ENCODE peak calls at places on chromosomes 16 and 17, in six cellular contexts. K, O, T, M, B and X are unnamed samples.

GRCh38 chr16:83912152-83912948 is 13.4 kb downstream of the MLYCD start:
- DNase-seq in T (no peak), M (no peak), K (no peak), O (no peak), B (no peak), X (no peak)

GRCh38 chr17:60372790-60373483 is 19.0 kb downstream of the USP32 start:
- DNase-seq in T (peak), K (peak), M (no peak), B (no peak), O (no peak), X (no peak)

GRCh38 chr16:10957771-10958486 is 13.6 kb downstream of the CLEC16A start:
- DNase-seq in T (peak), O (peak), K (peak), M (no peak), B (no peak), X (no peak)

GRCh38 chr16:23607740-23608139 is 11.6 kb upstream of the NDUFAB1 start:
- DNase-seq in M (no peak), O (no peak), K (peak), T (no peak), B (no peak), X (no peak)

GRCh38 chr16:80824623-80825364 is 20.4 kb upstream of the CDYL2 start:
- DNase-seq in B (no peak), O (peak), M (peak), K (peak), T (peak), X (no peak)

GRCh38 chr16:84647830-84648594 is at the start of gene KLHL36:
- DNase-seq in T (peak), K (no peak), O (peak), M (peak), B (no peak), X (no peak)

GRCh38 chr17:40646791-40647548 is 648 bp downstream of the SMARCE1 start:
- DNase-seq in B (no peak), M (no peak), O (peak), K (peak), T (peak), X (no peak)

GRCh38 chr17:55580596-55581133 is 69.4 kb upstream of the SMIM36 start:
- DNase-seq in K (no peak), M (no peak), O (no peak), T (no peak), B (no peak), X (no peak)

GRCh38 chr17:44307387-44308186 is 814 bp upstream of the RUNDC3A start:
- DNase-seq in O (peak), T (peak), M (no peak), B (no peak), K (no peak), X (peak)

GRCh38 chr17:45889579-45889978 is 4.8 kb upstream of the MAPT start:
- DNase-seq in T (no peak), B (no peak), O (no peak), K (no peak), M (no peak), X (peak)

GRCh38 chr16:11386791-11387546 is 41.7 kb downstream of the RMI2 start:
- DNase-seq in T (peak), M (peak), B (peak), K (no peak), O (no peak), X (peak)

GRCh38 chr17:3732171-3732570 is 8.5 kb downstream of the HASPIN start:
- DNase-seq in K (peak), T (peak), M (no peak), O (no peak), B (no peak), X (no peak)

GRCh38 chr17:2844386-2844785 is 48.1 kb downstream of the RAP1GAP2 start:
- DNase-seq in M (no peak), K (peak), T (peak), O (no peak), B (no peak), X (peak)

GRCh38 chr17:56000411-56000810 is 152.9 kb upstream of the ANKFN1 start:
- DNase-seq in T (no peak), K (no peak), B (no peak), M (no peak), O (no peak), X (no peak)

GRCh38 chr17:59038734-59039133 is 67.9 kb downstream of the TRIM37 start:
- DNase-seq in K (peak), T (peak), M (no peak), B (no peak), O (no peak), X (no peak)

GRCh38 chr17:79732246-79732645 is 1.5 kb downstream of the ENPP7 start:
- DNase-seq in B (no peak), O (no peak), M (no peak), T (no peak), K (no peak), X (no peak)

GRCh38 chr17:79789943-79790804 is 6.7 kb downstream of the CBX8 start:
- DNase-seq in T (no peak), M (no peak), O (no peak), B (no peak), K (no peak), X (peak)

GRCh38 chr16:57301126-57301817 is 16.8 kb upstream of the PLLP start:
- DNase-seq in K (no peak), T (peak), M (no peak), O (no peak), B (no peak), X (no peak)

GRCh38 chr16:10989494-10989893 is 45.1 kb downstream of the CLEC16A start:
- DNase-seq in O (no peak), M (no peak), T (no peak), K (no peak), B (no peak), X (no peak)

GRCh38 chr17:41367426-41368075 is 2.1 kb downstream of the KRT33B start:
- DNase-seq in T (peak), O (peak), B (no peak), K (peak), M (no peak), X (no peak)

GRCh38 chr17:16853661-16854320 is 118.1 kb downstream of the TNFRSF13B start:
- DNase-seq in B (no peak), K (no peak), O (peak), T (no peak), M (no peak), X (no peak)

GRCh38 chr16:2663553-2664521 is 18.5 kb upstream of the KCTD5 start:
- DNase-seq in B (no peak), K (no peak), O (no peak), M (no peak), T (peak), X (no peak)

GRCh38 chr16:87360862-87361610 is 22.5 kb downstream of the FBXO31 start:
- DNase-seq in O (no peak), T (no peak), K (no peak), M (no peak), B (no peak), X (no peak)
- H3K14ac ChIP-seq in O (no peak), T (no peak), K (no peak), M (no peak), B (no peak), X (no peak)

GRCh38 chr17:75460295-75460694 is 3.9 kb downstream of the TMEM94 start:
- DNase-seq in B (no peak), O (no peak), M (no peak), K (no peak), T (no peak), X (no peak)

GRCh38 chr17:75457047-75457654 is 716 bp downstream of the TMEM94 start:
- DNase-seq in B (no peak), O (no peak), K (peak), T (peak), M (no peak), X (peak)

GRCh38 chr17:75456417-75457046 is at the start of gene TMEM94:
- DNase-seq in T (peak), O (peak), B (peak), M (peak), K (peak), X (peak)

GRCh38 chr17:75459590-75460267 is 3.3 kb downstream of the TMEM94 start:
- DNase-seq in K (no peak), T (peak), O (peak), M (no peak), B (no peak), X (no peak)

DNA sequence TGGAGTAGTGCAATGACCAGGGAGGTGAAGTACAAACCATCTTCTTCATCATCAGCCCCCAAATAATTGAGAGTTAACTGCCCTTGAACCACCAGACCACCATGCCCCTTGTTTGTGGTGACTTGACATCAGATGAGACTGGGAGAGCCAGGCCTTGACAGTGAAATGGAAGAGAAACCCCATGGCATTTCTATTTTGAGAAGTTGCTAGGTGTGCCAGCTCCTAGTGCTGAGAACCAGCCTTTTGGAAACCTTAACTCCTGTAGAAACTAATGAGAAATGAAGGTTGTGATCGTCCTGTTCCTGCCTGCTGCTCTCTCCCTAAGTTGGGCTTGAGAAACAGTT is 2.8 kb downstream of the TMEM94 start:
- DNase-seq in T (no peak), B (no peak), K (no peak), O (no peak), M (no peak), X (no peak)
- H3K4me2 ChIP-seq in T (no peak), B (no peak), K (no peak), O (no peak), M (no peak), X (no peak)

GRCh38 chr16:31136287-31136662 is 748 bp upstream of the PRSS8 start:
- DNase-seq in O (no peak), B (no peak), K (no peak), M (no peak), T (no peak), X (no peak)

GRCh38 chr16:31142109-31143035 is 6.8 kb upstream of the PRSS8 start:
- DNase-seq in K (peak), M (peak), O (peak), B (peak), T (peak), X (peak)

GRCh38 chr16:31135535-31136286 is at the start of gene PRSS8:
- DNase-seq in K (no peak), M (no peak), B (no peak), O (peak), T (no peak), X (peak)

GRCh38 chr16:31141489-31142108 is 6.1 kb upstream of the PRSS8 start:
- DNase-seq in M (no peak), B (no peak), O (no peak), T (peak), K (peak), X (peak)

GRCh38 chr16:31138621-31139578 is 3.4 kb upstream of the PRSS8 start:
- DNase-seq in O (peak), B (no peak), K (peak), T (peak), M (no peak), X (peak)
- H2AFZ ChIP-seq in O (peak), B (no peak), K (peak), T (peak), M (peak), X (no peak)

GRCh38 chr16:73510852-73511251 is 462.9 kb upstream of the ZFHX3 start:
- DNase-seq in K (no peak), T (no peak), O (no peak), B (no peak), M (no peak), X (no peak)
- H3K14ac ChIP-seq in K (no peak), T (no peak), O (no peak), B (no peak), M (no peak), X (no peak)

GRCh38 chr17:62052765-62053338 is 12.2 kb downstream of the MED13 start:
- DNase-seq in M (no peak), O (no peak), T (no peak), B (no peak), K (no peak), X (no peak)

GRCh38 chr17:62048262-62048661 is 16.8 kb downstream of the MED13 start:
- DNase-seq in O (no peak), T (no peak), B (no peak), M (no peak), K (no peak), X (no peak)

GRCh38 chr17:62045517-62045916 is 19.6 kb downstream of the MED13 start:
- DNase-seq in K (no peak), O (no peak), B (no peak), M (no peak), T (no peak), X (no peak)

GRCh38 chr17:62051053-62051452 is 14.0 kb downstream of the MED13 start:
- DNase-seq in B (no peak), M (no peak), T (no peak), K (no peak), O (no peak), X (no peak)

DNA sequence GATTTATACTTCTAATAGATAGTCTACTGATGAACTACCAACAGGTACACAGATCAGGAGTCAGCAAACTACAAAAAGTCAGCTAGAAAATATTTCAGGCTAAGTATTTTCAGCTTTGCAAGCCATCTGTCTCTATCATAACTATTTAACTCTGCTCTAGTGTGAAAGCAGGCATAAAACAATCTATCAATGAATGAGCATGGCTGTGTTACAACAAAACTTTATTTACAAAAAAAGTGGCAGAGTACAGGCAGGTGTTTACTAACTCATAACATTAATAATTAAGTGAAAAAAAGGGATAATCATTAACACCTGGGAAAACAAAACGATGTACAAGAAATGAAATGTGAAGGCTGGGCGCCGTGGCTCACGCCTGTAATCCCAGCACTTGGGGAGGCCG is 15.8 kb downstream of the MED13 start:
- DNase-seq in M (no peak), O (no peak), B (no peak), K (no peak), T (no peak), X (no peak)
- H3K4me2 ChIP-seq in M (no peak), O (no peak), B (no peak), K (no peak), T (no peak), X (no peak)